ENCODE peak calls at places on chromosomes 1 and 21, in five cellular contexts. One of them, this sample, is unnamed.

GRCh38 chr1:163163861-163164582 is 38.7 kb downstream of the RGS5 start:
- ATAC-seq in A549: no peak
- ATAC-seq in foreskin keratinocyte: no peak
- ATAC-seq in upper lobe of left lung: no peak
- ATAC-seq in Panc1: no peak
- ATAC-seq in this sample: no peak

GRCh38 chr21:28974531-28975227 is 18.0 kb downstream of the LTN1 start:
- ATAC-seq in foreskin keratinocyte: no peak
- ATAC-seq in A549: no peak
- ATAC-seq in Panc1: no peak
- ATAC-seq in upper lobe of left lung: no peak
- ATAC-seq in this sample: no peak

GRCh38 chr1:181490740-181491712 is 7.7 kb downstream of the CACNA1E start:
- ATAC-seq in upper lobe of left lung: no peak
- ATAC-seq in foreskin keratinocyte: no peak
- ATAC-seq in A549: no peak
- ATAC-seq in Panc1: no peak
- ATAC-seq in this sample: peak; percentile 71

GRCh38 chr21:40795313-40795712 is 51.6 kb downstream of the DSCAM start:
- ATAC-seq in Panc1: no peak
- ATAC-seq in upper lobe of left lung: no peak
- ATAC-seq in foreskin keratinocyte: no peak
- ATAC-seq in A549: no peak
- ATAC-seq in this sample: no peak

GRCh38 chr21:44010429-44010828 is 1.7 kb upstream of the TRAPPC10 start:
- ATAC-seq in A549: no peak
- ATAC-seq in foreskin keratinocyte: no peak
- ATAC-seq in upper lobe of left lung: no peak
- ATAC-seq in Panc1: no peak
- ATAC-seq in this sample: no peak

GRCh38 chr1:102578806-102579205 is 529.5 kb downstream of the COL11A1 start:
- ATAC-seq in A549: no peak
- ATAC-seq in Panc1: no peak
- ATAC-seq in upper lobe of left lung: no peak
- ATAC-seq in foreskin keratinocyte: no peak
- ATAC-seq in this sample: no peak

GRCh38 chr1:87916965-87917364 is 588.3 kb downstream of the LMO4 start:
- ATAC-seq in Panc1: no peak
- ATAC-seq in upper lobe of left lung: no peak
- ATAC-seq in foreskin keratinocyte: no peak
- ATAC-seq in A549: no peak
- ATAC-seq in this sample: no peak

GRCh38 chr1:107140703-107141490 is at the start of gene NTNG1:
- ATAC-seq in upper lobe of left lung: no peak
- ATAC-seq in A549: peak; percentile 79
- ATAC-seq in Panc1: peak; percentile 74
- ATAC-seq in foreskin keratinocyte: peak; percentile 19
- ATAC-seq in this sample: no peak

GRCh38 chr1:76281306-76281705 is 206.8 kb downstream of the ST6GALNAC3 start:
- ATAC-seq in Panc1: no peak
- ATAC-seq in foreskin keratinocyte: no peak
- ATAC-seq in A549: no peak
- ATAC-seq in upper lobe of left lung: no peak
- ATAC-seq in this sample: no peak

GRCh38 chr1:5856246-5856815 is 135.9 kb downstream of the NPHP4 start:
- ATAC-seq in A549: no peak
- ATAC-seq in foreskin keratinocyte: peak; percentile 26
- ATAC-seq in Panc1: peak; percentile 36
- ATAC-seq in upper lobe of left lung: no peak
- ATAC-seq in this sample: no peak

GRCh38 chr1:155976062-155976912 is 2.1 kb downstream of the ARHGEF2 start:
- ATAC-seq in upper lobe of left lung: peak; percentile 47
- ATAC-seq in A549: peak; percentile 13
- ATAC-seq in Panc1: peak; percentile 15
- ATAC-seq in foreskin keratinocyte: peak; percentile 40
- ATAC-seq in this sample: peak; percentile 31

GRCh38 chr1:157472959-157473358 is 79.4 kb downstream of the FCRL5 start:
- ATAC-seq in foreskin keratinocyte: no peak
- ATAC-seq in A549: no peak
- ATAC-seq in Panc1: no peak
- ATAC-seq in upper lobe of left lung: no peak
- ATAC-seq in this sample: no peak

GRCh38 chr21:37224861-37225260 is 42.3 kb downstream of the VPS26C start:
- ATAC-seq in foreskin keratinocyte: no peak
- ATAC-seq in Panc1: no peak
- ATAC-seq in upper lobe of left lung: no peak
- ATAC-seq in A549: no peak
- ATAC-seq in this sample: no peak

GRCh38 chr1:178945763-178946266 is 74.9 kb upstream of the ANGPTL1 start:
- ATAC-seq in upper lobe of left lung: no peak
- ATAC-seq in A549: no peak
- ATAC-seq in foreskin keratinocyte: peak; percentile 79
- ATAC-seq in Panc1: no peak
- ATAC-seq in this sample: peak; percentile 22

GRCh38 chr1:243336163-243336562 is 80.3 kb downstream of the SDCCAG8 start:
- ATAC-seq in A549: no peak
- ATAC-seq in foreskin keratinocyte: no peak
- ATAC-seq in upper lobe of left lung: no peak
- ATAC-seq in Panc1: no peak
- ATAC-seq in this sample: no peak

GRCh38 chr1:22747021-22747734 is 36.5 kb downstream of the EPHB2 start:
- ATAC-seq in foreskin keratinocyte: peak; percentile 37
- ATAC-seq in upper lobe of left lung: no peak
- ATAC-seq in Panc1: peak; percentile 63
- ATAC-seq in A549: peak; percentile 63
- ATAC-seq in this sample: no peak

GRCh38 chr1:241225741-241226140 is 131.3 kb downstream of the RGS7 start:
- ATAC-seq in Panc1: no peak
- ATAC-seq in A549: no peak
- ATAC-seq in foreskin keratinocyte: no peak
- ATAC-seq in upper lobe of left lung: no peak
- ATAC-seq in this sample: no peak

GRCh38 chr1:81126989-81127571 is 673.7 kb upstream of the ADGRL2 start:
- ATAC-seq in Panc1: no peak
- ATAC-seq in upper lobe of left lung: no peak
- ATAC-seq in foreskin keratinocyte: no peak
- ATAC-seq in A549: no peak
- ATAC-seq in this sample: no peak

GRCh38 chr21:33388188-33388587 is 15.0 kb upstream of the IFNGR2 start:
- ATAC-seq in A549: no peak
- ATAC-seq in upper lobe of left lung: no peak
- ATAC-seq in Panc1: no peak
- ATAC-seq in foreskin keratinocyte: no peak
- ATAC-seq in this sample: no peak

GRCh38 chr1:55153031-55153430 is 62.1 kb downstream of the USP24 start:
- ATAC-seq in foreskin keratinocyte: no peak
- ATAC-seq in upper lobe of left lung: no peak
- ATAC-seq in Panc1: no peak
- ATAC-seq in A549: no peak
- ATAC-seq in this sample: no peak

GRCh38 chr1:41919764-41920397 is 1.2 kb upstream of the HIVEP3 start:
- ATAC-seq in A549: peak; percentile 63
- ATAC-seq in foreskin keratinocyte: no peak
- ATAC-seq in upper lobe of left lung: peak; percentile 75
- ATAC-seq in Panc1: peak; percentile 80
- ATAC-seq in this sample: peak; percentile 53
- H3K4me1 ChIP-seq in A549: peaks cover 42% of the 10 kb centered on the region
- H3K4me1 ChIP-seq in foreskin keratinocyte: peaks cover 9% of the 10 kb centered on the region
- H3K4me1 ChIP-seq in upper lobe of left lung: peaks cover 40% of the 10 kb centered on the region
- H3K4me1 ChIP-seq in Panc1: peaks cover 13% of the 10 kb centered on the region
- H3K4me1 ChIP-seq in this sample: peaks cover 46% of the 10 kb centered on the region

GRCh38 chr1:112439592-112439991 is 43.6 kb downstream of the CTTNBP2NL start:
- ATAC-seq in Panc1: no peak
- ATAC-seq in A549: no peak
- ATAC-seq in foreskin keratinocyte: no peak
- ATAC-seq in upper lobe of left lung: no peak
- ATAC-seq in this sample: peak; percentile 31
- TF ChIP-seq CTCF in Panc1: no peak
- TF ChIP-seq CTCF in A549: no peak
- TF ChIP-seq CTCF in foreskin keratinocyte: no peak
- TF ChIP-seq CTCF in upper lobe of left lung: no peak
- TF ChIP-seq CTCF in this sample: no peak

DNA sequence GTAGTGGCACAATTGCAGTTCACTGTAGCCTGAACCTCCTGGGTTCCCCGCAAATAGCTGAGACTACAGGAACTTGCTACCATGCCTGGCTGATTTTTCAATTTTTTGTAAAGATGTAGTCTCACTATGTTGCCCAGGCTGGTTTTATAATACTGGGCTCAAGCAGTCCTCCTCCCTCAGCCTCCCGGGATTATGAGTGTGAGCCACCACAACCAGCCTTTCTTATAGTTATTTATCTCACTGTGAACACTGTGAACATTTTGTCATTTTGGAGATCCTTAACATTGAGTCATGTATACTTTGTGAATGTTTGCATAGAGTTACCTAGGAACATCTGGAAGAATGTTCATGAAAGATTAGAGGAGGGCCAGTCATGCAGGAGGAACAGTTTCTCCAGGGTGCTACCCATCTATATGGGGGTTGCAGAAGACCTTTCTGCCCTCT is 127.1 kb upstream of the CACYBP start:
- ATAC-seq in A549: peak; percentile 42
- ATAC-seq in foreskin keratinocyte: peak; percentile 72
- ATAC-seq in Panc1: no peak
- ATAC-seq in upper lobe of left lung: no peak
- ATAC-seq in this sample: no peak
- H3K4me1 ChIP-seq in A549: no peaks in the 10 kb centered on the region
- H3K4me1 ChIP-seq in foreskin keratinocyte: peaks cover 17% of the 10 kb centered on the region
- H3K4me1 ChIP-seq in Panc1: no peaks in the 10 kb centered on the region
- H3K4me1 ChIP-seq in upper lobe of left lung: peaks cover 10% of the 10 kb centered on the region
- H3K4me1 ChIP-seq in this sample: no peaks in the 10 kb centered on the region

GRCh38 chr1:31327381-31327780 is 30.5 kb downstream of the ZCCHC17 start:
- ATAC-seq in foreskin keratinocyte: no peak
- ATAC-seq in A549: no peak
- ATAC-seq in Panc1: no peak
- ATAC-seq in upper lobe of left lung: no peak
- ATAC-seq in this sample: no peak

GRCh38 chr1:31324992-31325391 is 28.2 kb downstream of the ZCCHC17 start:
- ATAC-seq in upper lobe of left lung: no peak
- ATAC-seq in Panc1: no peak
- ATAC-seq in foreskin keratinocyte: no peak
- ATAC-seq in A549: no peak
- ATAC-seq in this sample: no peak

GRCh38 chr1:31324093-31324492 is 27.3 kb downstream of the ZCCHC17 start:
- ATAC-seq in A549: no peak
- ATAC-seq in Panc1: no peak
- ATAC-seq in upper lobe of left lung: no peak
- ATAC-seq in foreskin keratinocyte: no peak
- ATAC-seq in this sample: no peak

DNA sequence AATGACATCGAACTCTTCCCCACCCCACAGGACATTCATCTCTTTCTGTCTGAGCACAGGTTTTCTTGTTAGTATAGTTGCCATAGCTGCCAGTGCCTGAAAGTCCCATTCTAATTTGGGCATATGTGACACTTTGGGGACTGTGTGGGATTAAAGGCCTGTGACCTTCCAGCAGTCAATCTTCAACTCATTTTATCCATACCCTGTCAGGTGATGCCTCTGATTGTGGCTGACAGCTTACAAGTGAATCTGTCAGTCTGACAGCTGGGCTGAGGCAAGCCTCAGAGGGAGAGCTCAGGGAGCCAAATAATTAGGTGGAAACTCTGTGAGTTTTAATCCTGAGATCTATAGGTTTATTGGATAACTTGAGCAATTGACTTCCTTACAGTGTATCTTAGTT is 29.6 kb downstream of the ZCCHC17 start:
- ATAC-seq in Panc1: no peak
- ATAC-seq in upper lobe of left lung: no peak
- ATAC-seq in A549: no peak
- ATAC-seq in foreskin keratinocyte: no peak
- ATAC-seq in this sample: no peak
- TF ChIP-seq CTCF in Panc1: no peak
- TF ChIP-seq CTCF in upper lobe of left lung: no peak
- TF ChIP-seq CTCF in A549: no peak
- TF ChIP-seq CTCF in foreskin keratinocyte: no peak
- TF ChIP-seq CTCF in this sample: no peak

DNA sequence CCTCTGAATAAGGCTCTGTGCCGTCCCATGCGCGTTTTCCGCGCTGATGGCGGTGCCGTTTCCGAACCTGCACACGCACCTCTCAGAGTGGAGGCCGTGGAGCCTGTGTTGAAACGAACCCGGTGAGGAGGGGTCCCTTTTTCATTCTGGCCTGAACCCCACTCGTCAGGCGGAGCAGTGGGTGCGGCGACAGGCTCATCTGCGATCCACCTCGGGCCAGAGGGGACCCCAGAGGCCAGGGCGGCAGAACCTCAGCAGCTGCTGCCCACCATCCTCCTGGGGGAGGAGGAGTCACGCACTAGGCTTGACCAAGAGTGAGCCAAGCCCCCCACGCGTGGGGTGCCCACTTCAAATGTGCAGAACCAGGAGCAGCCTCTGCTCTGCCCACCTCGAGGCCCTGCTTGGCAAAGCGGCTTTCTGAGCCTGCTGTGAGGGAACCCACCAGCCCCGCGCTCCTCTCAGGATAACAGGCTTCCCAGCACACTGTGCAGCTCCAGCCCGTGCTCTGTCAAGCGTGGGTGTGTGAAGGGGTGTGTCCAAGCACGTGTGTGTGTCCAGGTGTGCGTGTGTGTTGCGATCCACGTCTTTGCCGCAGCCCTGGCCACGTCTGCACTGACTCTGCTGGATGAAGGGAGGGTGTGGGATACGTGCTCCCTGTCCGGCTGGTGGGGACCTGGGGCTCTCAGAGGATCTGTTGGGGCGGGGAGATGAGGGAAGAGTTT is 6.8 kb downstream of the PRDM16 start:
- ATAC-seq in A549: no peak
- ATAC-seq in foreskin keratinocyte: no peak
- ATAC-seq in Panc1: no peak
- ATAC-seq in upper lobe of left lung: no peak
- ATAC-seq in this sample: no peak
- H3K4me1 ChIP-seq in A549: no peaks in the 10 kb centered on the region
- H3K4me1 ChIP-seq in foreskin keratinocyte: no peaks in the 10 kb centered on the region
- H3K4me1 ChIP-seq in Panc1: peaks cover 55% of the 10 kb centered on the region
- H3K4me1 ChIP-seq in upper lobe of left lung: peaks cover 60% of the 10 kb centered on the region
- H3K4me1 ChIP-seq in this sample: peaks cover 9% of the 10 kb centered on the region

GRCh38 chr1:25501235-25502058 is 42.0 kb upstream of the LDLRAP1 start:
- ATAC-seq in A549: peak; percentile 63
- ATAC-seq in Panc1: no peak
- ATAC-seq in upper lobe of left lung: peak; percentile 47
- ATAC-seq in foreskin keratinocyte: no peak
- ATAC-seq in this sample: no peak
- TF ChIP-seq CTCF in A549: no peak
- TF ChIP-seq CTCF in Panc1: peak; percentile 45
- TF ChIP-seq CTCF in upper lobe of left lung: no peak
- TF ChIP-seq CTCF in foreskin keratinocyte: peak; percentile 42
- TF ChIP-seq CTCF in this sample: no peak